ENCODE peak calls at places on chromosomes 11 and 22, in six cellular contexts. One of them, this sample, is unnamed.

GRCh38 chr11:90407350-90407749 is 184.5 kb upstream of the CHORDC1 start:
- DNase-seq in mammary epithelial cell: no peak
- DNase-seq in epithelial cell of proximal tubule: no peak
- DNase-seq in CD4-positive, alpha-beta T cell: no peak
- DNase-seq in ovary: no peak
- DNase-seq in K562: no peak
- DNase-seq in this sample: no peak

GRCh38 chr11:115787302-115787701 is 283.1 kb upstream of the CADM1 start:
- DNase-seq in K562: no peak
- DNase-seq in CD4-positive, alpha-beta T cell: no peak
- DNase-seq in mammary epithelial cell: no peak
- DNase-seq in ovary: no peak
- DNase-seq in epithelial cell of proximal tubule: no peak
- DNase-seq in this sample: no peak

GRCh38 chr22:35944458-35944857 is 84.2 kb downstream of the RBFOX2 start:
- DNase-seq in ovary: no peak
- DNase-seq in K562: no peak
- DNase-seq in mammary epithelial cell: no peak
- DNase-seq in CD4-positive, alpha-beta T cell: no peak
- DNase-seq in epithelial cell of proximal tubule: no peak
- DNase-seq in this sample: no peak

GRCh38 chr11:44632466-44633123 is 67.1 kb downstream of the CD82 start:
- DNase-seq in epithelial cell of proximal tubule: no peak
- DNase-seq in K562: peak
- DNase-seq in mammary epithelial cell: no peak
- DNase-seq in CD4-positive, alpha-beta T cell: no peak
- DNase-seq in ovary: no peak
- DNase-seq in this sample: peak

GRCh38 chr11:46686886-46687810 is 13.3 kb downstream of the ARHGAP1 start:
- DNase-seq in epithelial cell of proximal tubule: no peak
- DNase-seq in ovary: no peak
- DNase-seq in K562: no peak
- DNase-seq in CD4-positive, alpha-beta T cell: no peak
- DNase-seq in mammary epithelial cell: peak
- DNase-seq in this sample: no peak

GRCh38 chr22:24975813-24976341 is 23.4 kb downstream of the KIAA1671 start:
- DNase-seq in K562: no peak
- DNase-seq in ovary: peak
- DNase-seq in mammary epithelial cell: no peak
- DNase-seq in CD4-positive, alpha-beta T cell: no peak
- DNase-seq in epithelial cell of proximal tubule: no peak
- DNase-seq in this sample: no peak

GRCh38 chr11:32168924-32169323 is 78.0 kb downstream of the RCN1 start:
- DNase-seq in CD4-positive, alpha-beta T cell: no peak
- DNase-seq in ovary: no peak
- DNase-seq in K562: no peak
- DNase-seq in epithelial cell of proximal tubule: no peak
- DNase-seq in mammary epithelial cell: no peak
- DNase-seq in this sample: no peak

GRCh38 chr11:23556163-23556750 is 696.0 kb upstream of the CCDC179 start:
- DNase-seq in ovary: no peak
- DNase-seq in CD4-positive, alpha-beta T cell: no peak
- DNase-seq in K562: no peak
- DNase-seq in epithelial cell of proximal tubule: no peak
- DNase-seq in mammary epithelial cell: no peak
- DNase-seq in this sample: no peak

GRCh38 chr22:39748877-39749276 is 144.7 kb downstream of the ENTHD1 start:
- DNase-seq in mammary epithelial cell: no peak
- DNase-seq in K562: no peak
- DNase-seq in epithelial cell of proximal tubule: no peak
- DNase-seq in ovary: no peak
- DNase-seq in CD4-positive, alpha-beta T cell: no peak
- DNase-seq in this sample: no peak

GRCh38 chr11:8296872-8297271 is 33.2 kb upstream of the LMO1 start:
- DNase-seq in mammary epithelial cell: no peak
- DNase-seq in epithelial cell of proximal tubule: no peak
- DNase-seq in ovary: no peak
- DNase-seq in CD4-positive, alpha-beta T cell: no peak
- DNase-seq in K562: no peak
- DNase-seq in this sample: no peak

GRCh38 chr11:36056160-36056751 is 112.4 kb downstream of the LDLRAD3 start:
- DNase-seq in mammary epithelial cell: peak
- DNase-seq in epithelial cell of proximal tubule: no peak
- DNase-seq in K562: peak
- DNase-seq in CD4-positive, alpha-beta T cell: no peak
- DNase-seq in ovary: peak
- DNase-seq in this sample: peak

GRCh38 chr11:34274712-34275398 is 83.0 kb downstream of the ABTB2 start:
- DNase-seq in mammary epithelial cell: peak
- DNase-seq in K562: no peak
- DNase-seq in epithelial cell of proximal tubule: peak
- DNase-seq in CD4-positive, alpha-beta T cell: no peak
- DNase-seq in ovary: peak
- DNase-seq in this sample: no peak

GRCh38 chr11:109426442-109426841 is 4.5 kb downstream of the C11orf87 start:
- DNase-seq in epithelial cell of proximal tubule: no peak
- DNase-seq in mammary epithelial cell: peak
- DNase-seq in CD4-positive, alpha-beta T cell: no peak
- DNase-seq in ovary: no peak
- DNase-seq in K562: no peak
- DNase-seq in this sample: no peak

GRCh38 chr11:12100886-12101285 is 9.5 kb upstream of the MICAL2 start:
- DNase-seq in mammary epithelial cell: no peak
- DNase-seq in ovary: no peak
- DNase-seq in epithelial cell of proximal tubule: no peak
- DNase-seq in K562: no peak
- DNase-seq in CD4-positive, alpha-beta T cell: no peak
- DNase-seq in this sample: no peak

GRCh38 chr11:76075699-76076098 is 130.6 kb downstream of the WNT11 start:
- DNase-seq in ovary: no peak
- DNase-seq in K562: no peak
- DNase-seq in mammary epithelial cell: no peak
- DNase-seq in epithelial cell of proximal tubule: no peak
- DNase-seq in CD4-positive, alpha-beta T cell: no peak
- DNase-seq in this sample: no peak

GRCh38 chr22:39650996-39651782 is 80.6 kb downstream of the CACNA1I start:
- DNase-seq in K562: no peak
- DNase-seq in ovary: no peak
- DNase-seq in CD4-positive, alpha-beta T cell: no peak
- DNase-seq in epithelial cell of proximal tubule: no peak
- DNase-seq in mammary epithelial cell: no peak
- DNase-seq in this sample: no peak

GRCh38 chr11:125165664-125166346 is 1.3 kb downstream of the PKNOX2 start:
- DNase-seq in K562: no peak
- DNase-seq in epithelial cell of proximal tubule: no peak
- DNase-seq in ovary: peak
- DNase-seq in CD4-positive, alpha-beta T cell: no peak
- DNase-seq in mammary epithelial cell: no peak
- DNase-seq in this sample: no peak

GRCh38 chr11:69868003-69868865 is 49.0 kb upstream of the FGF3 start:
- DNase-seq in mammary epithelial cell: no peak
- DNase-seq in ovary: no peak
- DNase-seq in CD4-positive, alpha-beta T cell: no peak
- DNase-seq in K562: no peak
- DNase-seq in epithelial cell of proximal tubule: no peak
- DNase-seq in this sample: no peak

GRCh38 chr11:60214386-60214785 is 28.6 kb downstream of the MS4A4E start:
- DNase-seq in CD4-positive, alpha-beta T cell: no peak
- DNase-seq in ovary: no peak
- DNase-seq in epithelial cell of proximal tubule: no peak
- DNase-seq in mammary epithelial cell: no peak
- DNase-seq in K562: no peak
- DNase-seq in this sample: no peak

GRCh38 chr11:64638017-64638664 is 47.1 kb downstream of the SLC22A12 start:
- DNase-seq in K562: no peak
- DNase-seq in CD4-positive, alpha-beta T cell: no peak
- DNase-seq in epithelial cell of proximal tubule: no peak
- DNase-seq in ovary: no peak
- DNase-seq in mammary epithelial cell: no peak
- DNase-seq in this sample: peak

GRCh38 chr11:6234314-6235031 is at the start of gene FHIP1B:
- DNase-seq in epithelial cell of proximal tubule: peak
- DNase-seq in ovary: peak
- DNase-seq in mammary epithelial cell: peak
- DNase-seq in K562: peak
- DNase-seq in CD4-positive, alpha-beta T cell: peak
- DNase-seq in this sample: peak

GRCh38 chr11:119671048-119671447 is 58.0 kb downstream of the NECTIN1 start:
- DNase-seq in ovary: peak
- DNase-seq in epithelial cell of proximal tubule: no peak
- DNase-seq in CD4-positive, alpha-beta T cell: no peak
- DNase-seq in K562: no peak
- DNase-seq in mammary epithelial cell: no peak
- DNase-seq in this sample: no peak

GRCh38 chr11:2248762-2249161 is 21.6 kb downstream of the ASCL2 start:
- DNase-seq in ovary: no peak
- DNase-seq in CD4-positive, alpha-beta T cell: no peak
- DNase-seq in epithelial cell of proximal tubule: no peak
- DNase-seq in K562: no peak
- DNase-seq in mammary epithelial cell: no peak
- DNase-seq in this sample: no peak

GRCh38 chr22:41099036-41099435 is 6.6 kb downstream of the EP300 start:
- DNase-seq in ovary: no peak
- DNase-seq in epithelial cell of proximal tubule: no peak
- DNase-seq in CD4-positive, alpha-beta T cell: no peak
- DNase-seq in mammary epithelial cell: no peak
- DNase-seq in K562: no peak
- DNase-seq in this sample: no peak

GRCh38 chr11:36157151-36157519 is 132.1 kb downstream of the COMMD9 start:
- DNase-seq in mammary epithelial cell: no peak
- DNase-seq in CD4-positive, alpha-beta T cell: no peak
- DNase-seq in K562: no peak
- DNase-seq in epithelial cell of proximal tubule: no peak
- DNase-seq in ovary: no peak
- DNase-seq in this sample: no peak

GRCh38 chr11:75160328-75160757 is 9.4 kb downstream of the SLCO2B1 start:
- DNase-seq in mammary epithelial cell: no peak
- DNase-seq in ovary: no peak
- DNase-seq in K562: no peak
- DNase-seq in epithelial cell of proximal tubule: peak
- DNase-seq in CD4-positive, alpha-beta T cell: no peak
- DNase-seq in this sample: no peak

GRCh38 chr11:74134661-74135515 is 35.9 kb downstream of the C2CD3 start:
- DNase-seq in CD4-positive, alpha-beta T cell: no peak
- DNase-seq in K562: peak
- DNase-seq in epithelial cell of proximal tubule: no peak
- DNase-seq in ovary: no peak
- DNase-seq in mammary epithelial cell: peak
- DNase-seq in this sample: no peak

GRCh38 chr11:64100345-64100744 is 64.6 kb downstream of the FLRT1 start:
- DNase-seq in ovary: no peak
- DNase-seq in mammary epithelial cell: no peak
- DNase-seq in epithelial cell of proximal tubule: no peak
- DNase-seq in K562: peak
- DNase-seq in CD4-positive, alpha-beta T cell: no peak
- DNase-seq in this sample: no peak

GRCh38 chr11:73538381-73538872 is 59.5 kb downstream of the FAM168A start:
- DNase-seq in epithelial cell of proximal tubule: no peak
- DNase-seq in K562: no peak
- DNase-seq in ovary: no peak
- DNase-seq in CD4-positive, alpha-beta T cell: no peak
- DNase-seq in mammary epithelial cell: no peak
- DNase-seq in this sample: no peak

GRCh38 chr11:93133710-93134109 is 64.1 kb downstream of the SLC36A4 start:
- DNase-seq in epithelial cell of proximal tubule: no peak
- DNase-seq in CD4-positive, alpha-beta T cell: no peak
- DNase-seq in K562: no peak
- DNase-seq in ovary: no peak
- DNase-seq in mammary epithelial cell: no peak
- DNase-seq in this sample: no peak

GRCh38 chr22:39117585-39118191 is 20.6 kb downstream of the APOBEC3H start:
- DNase-seq in CD4-positive, alpha-beta T cell: peak
- DNase-seq in K562: peak
- DNase-seq in mammary epithelial cell: peak
- DNase-seq in ovary: no peak
- DNase-seq in epithelial cell of proximal tubule: no peak
- DNase-seq in this sample: peak

GRCh38 chr11:46248270-46249102 is 29.0 kb upstream of the CREB3L1 start:
- DNase-seq in epithelial cell of proximal tubule: peak
- DNase-seq in mammary epithelial cell: peak
- DNase-seq in ovary: no peak
- DNase-seq in K562: peak
- DNase-seq in CD4-positive, alpha-beta T cell: no peak
- DNase-seq in this sample: no peak

GRCh38 chr11:105046898-105047579 is 1.9 kb upstream of the CARD16 start:
- DNase-seq in mammary epithelial cell: peak
- DNase-seq in ovary: peak
- DNase-seq in CD4-positive, alpha-beta T cell: no peak
- DNase-seq in K562: no peak
- DNase-seq in epithelial cell of proximal tubule: peak
- DNase-seq in this sample: no peak

GRCh38 chr22:46131151-46131587 is 19.2 kb upstream of the PPARA start:
- DNase-seq in epithelial cell of proximal tubule: no peak
- DNase-seq in CD4-positive, alpha-beta T cell: no peak
- DNase-seq in ovary: no peak
- DNase-seq in K562: peak
- DNase-seq in mammary epithelial cell: no peak
- DNase-seq in this sample: peak
- TF ChIP-seq CTCF in epithelial cell of proximal tubule: peak
- TF ChIP-seq CTCF in CD4-positive, alpha-beta T cell: no peak
- TF ChIP-seq CTCF in ovary: no peak
- TF ChIP-seq CTCF in K562: peak
- TF ChIP-seq CTCF in mammary epithelial cell: no peak
- TF ChIP-seq CTCF in this sample: peak

GRCh38 chr11:72352859-72353551 is 81.3 kb downstream of the CLPB start:
- DNase-seq in mammary epithelial cell: peak
- DNase-seq in CD4-positive, alpha-beta T cell: no peak
- DNase-seq in K562: peak
- DNase-seq in epithelial cell of proximal tubule: no peak
- DNase-seq in ovary: no peak
- DNase-seq in this sample: peak
- TF ChIP-seq CTCF in mammary epithelial cell: peak
- TF ChIP-seq CTCF in CD4-positive, alpha-beta T cell: no peak
- TF ChIP-seq CTCF in K562: peak
- TF ChIP-seq CTCF in epithelial cell of proximal tubule: peak
- TF ChIP-seq CTCF in ovary: no peak
- TF ChIP-seq CTCF in this sample: no peak

GRCh38 chr11:113387605-113388211 is at the start of gene ANKK1:
- DNase-seq in K562: peak
- DNase-seq in ovary: no peak
- DNase-seq in epithelial cell of proximal tubule: no peak
- DNase-seq in CD4-positive, alpha-beta T cell: no peak
- DNase-seq in mammary epithelial cell: no peak
- DNase-seq in this sample: peak
- TF ChIP-seq CTCF in K562: peak
- TF ChIP-seq CTCF in ovary: no peak
- TF ChIP-seq CTCF in epithelial cell of proximal tubule: no peak
- TF ChIP-seq CTCF in CD4-positive, alpha-beta T cell: no peak
- TF ChIP-seq CTCF in mammary epithelial cell: peak
- TF ChIP-seq CTCF in this sample: no peak

DNA sequence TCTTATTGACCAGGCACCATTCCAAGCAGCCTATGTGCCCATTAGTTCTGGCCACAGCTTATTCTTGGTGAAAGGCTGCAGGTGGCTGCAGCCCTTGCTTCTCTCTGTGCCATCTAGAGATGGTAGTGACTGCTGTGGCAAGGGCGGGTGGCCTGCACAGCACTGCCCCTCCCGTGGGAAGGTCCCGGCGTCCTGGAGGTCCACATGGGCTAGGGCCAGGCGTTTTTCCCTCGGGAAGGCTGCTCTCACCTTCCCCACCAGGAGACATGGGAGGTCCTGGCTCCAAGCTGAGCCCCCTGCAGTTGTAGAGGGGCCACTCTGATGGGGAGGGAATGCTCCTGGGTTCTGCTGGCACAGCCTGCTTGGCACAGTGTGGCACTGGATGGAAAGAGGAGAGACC is 10.2 kb upstream of the TBC1D22A start:
- DNase-seq in CD4-positive, alpha-beta T cell: no peak
- DNase-seq in ovary: no peak
- DNase-seq in mammary epithelial cell: no peak
- DNase-seq in K562: no peak
- DNase-seq in epithelial cell of proximal tubule: no peak
- DNase-seq in this sample: no peak
- TF ChIP-seq CTCF in CD4-positive, alpha-beta T cell: no peak
- TF ChIP-seq CTCF in ovary: no peak
- TF ChIP-seq CTCF in mammary epithelial cell: no peak
- TF ChIP-seq CTCF in K562: no peak
- TF ChIP-seq CTCF in epithelial cell of proximal tubule: no peak
- TF ChIP-seq CTCF in this sample: no peak